ENCODE peak calls at places on chromosomes 11 and 22, in ten cellular contexts. B is activated CD4-positive, alpha-beta T cell treated with anti-CD3 and anti-CD28 coated beads, Interleukin-2, amount 50 U/mL, for 48 hours; A is stimulated activated naive CD8-positive, alpha-beta T cell treated with anti-CD3 and anti-CD28 coated beads, Interleukin-15, Interleukin-2, amounts not matched to agents 100 U/mL and 50 U/mL, for 24 hours; R is pulmonary artery endothelial cell; X is heart right ventricle; T is T-helper 2 cell; N is RPMI7951; L is activated gamma-delta T cell treated with Interleukin-2 at 50 U/mL for 16 hours; Z is GM13977; C is epithelial cell of prostate. S is an unnamed sample.

GRCh38 chr11:76680517-76681425 is 10.2 kb upstream of the LRRC32 start:
- DNase-seq in B (peak), A (peak), R (peak), X (peak), T (peak), N (peak), L (peak), Z (peak), C (no peak), S (peak)

GRCh38 chr11:35553021-35553420 is 27.6 kb upstream of the PAMR1 start:
- DNase-seq in B (no peak), A (no peak), R (no peak), X (no peak), T (no peak), N (no peak), L (no peak), Z (no peak), C (no peak), S (no peak)

GRCh38 chr11:107741044-107741823 is 29.4 kb upstream of the SLN start:
- DNase-seq in B (peak), A (peak), R (peak), X (no peak), T (no peak), N (peak), L (no peak), Z (peak), C (no peak), S (peak)

GRCh38 chr11:79441159-79441875 is 487 bp upstream of the TENM4 start:
- DNase-seq in B (no peak), A (no peak), R (no peak), X (no peak), T (no peak), N (peak), L (no peak), Z (no peak), C (no peak), S (no peak)

GRCh38 chr11:115930886-115931537 is 426.8 kb upstream of the CADM1 start:
- DNase-seq in B (no peak), A (no peak), R (no peak), X (no peak), T (no peak), N (peak), L (no peak), Z (no peak), C (no peak), S (no peak)

GRCh38 chr11:133019545-133019944 is 512.8 kb downstream of the OPCML start:
- DNase-seq in B (no peak), A (no peak), R (no peak), X (no peak), T (no peak), N (no peak), L (no peak), Z (no peak), C (no peak), S (no peak)

GRCh38 chr11:115083129-115083823 is 404.9 kb downstream of the NXPE2 start:
- DNase-seq in B (no peak), A (no peak), R (no peak), X (no peak), T (no peak), N (no peak), L (no peak), Z (no peak), C (no peak), S (no peak)

GRCh38 chr22:32326647-32327046 is 31.0 kb upstream of the RFPL3 start:
- DNase-seq in B (no peak), A (no peak), R (no peak), X (no peak), T (no peak), N (no peak), L (no peak), Z (no peak), C (no peak), S (no peak)

GRCh38 chr22:35582861-35583670 is 34.1 kb downstream of the MB start:
- DNase-seq in B (peak), A (peak), R (peak), X (peak), T (peak), N (peak), L (peak), Z (peak), C (no peak), S (peak)

GRCh38 chr22:27494821-27495220 is 306.7 kb downstream of the MN1 start:
- DNase-seq in B (no peak), A (no peak), R (no peak), X (no peak), T (no peak), N (no peak), L (no peak), Z (no peak), C (no peak), S (no peak)

GRCh38 chr11:119094816-119095065 is 6.9 kb downstream of the DPAGT1 start:
- DNase-seq in B (peak), A (peak), R (peak), X (peak), T (peak), N (peak), L (no peak), Z (peak), C (peak), S (peak)

GRCh38 chr11:75311858-75312288 is 39.6 kb downstream of the ARRB1 start:
- DNase-seq in B (no peak), A (no peak), R (peak), X (peak), T (no peak), N (no peak), L (no peak), Z (no peak), C (no peak), S (no peak)

GRCh38 chr11:113159967-113160621 is 154.3 kb upstream of the TTC12 start:
- DNase-seq in B (no peak), A (no peak), R (no peak), X (no peak), T (no peak), N (no peak), L (no peak), Z (no peak), C (no peak), S (no peak)

GRCh38 chr22:38871360-38872171 is 450 bp downstream of the CBX6 start:
- DNase-seq in B (peak), A (peak), R (no peak), X (no peak), T (peak), N (no peak), L (no peak), Z (peak), C (no peak), S (no peak)

GRCh38 chr11:69006816-69007215 is 6.2 kb downstream of the MRGPRF start:
- DNase-seq in B (no peak), A (no peak), R (no peak), X (no peak), T (no peak), N (no peak), L (no peak), Z (no peak), C (no peak), S (no peak)

GRCh38 chr11:75406338-75406777 is 7.0 kb downstream of the RPS3 start:
- DNase-seq in B (no peak), A (no peak), R (peak), X (no peak), T (no peak), N (peak), L (no peak), Z (no peak), C (no peak), S (no peak)

GRCh38 chr22:33372875-33373274 is 314.7 kb upstream of the SYN3 start:
- DNase-seq in B (no peak), A (no peak), R (no peak), X (no peak), T (no peak), N (no peak), L (no peak), Z (no peak), C (no peak), S (no peak)

GRCh38 chr11:95045791-95046190 is 3.4 kb upstream of the KDM4F start:
- DNase-seq in B (no peak), A (no peak), R (no peak), X (no peak), T (no peak), N (no peak), L (no peak), Z (no peak), C (no peak), S (no peak)

GRCh38 chr22:50250555-50251471 is at the start of gene HDAC10:
- DNase-seq in B (peak), A (peak), R (no peak), X (peak), T (peak), N (peak), L (peak), Z (peak), C (no peak), S (peak)

GRCh38 chr11:122101625-122102291 is 14.3 kb downstream of the BLID start:
- DNase-seq in B (no peak), A (no peak), R (peak), X (peak), T (no peak), N (no peak), L (no peak), Z (no peak), C (no peak), S (no peak)

GRCh38 chr11:108732395-108732794 is 67.5 kb downstream of the DDX10 start:
- DNase-seq in B (no peak), A (no peak), R (no peak), X (no peak), T (no peak), N (no peak), L (no peak), Z (no peak), C (no peak), S (no peak)

GRCh38 chr11:28713850-28714249 is 605.7 kb downstream of the METTL15 start:
- DNase-seq in B (no peak), A (no peak), R (no peak), X (no peak), T (no peak), N (no peak), L (no peak), Z (no peak), C (no peak), S (no peak)

GRCh38 chr11:116811194-116811593 is 11.9 kb downstream of the APOA4 start:
- DNase-seq in B (no peak), A (no peak), R (no peak), X (no peak), T (no peak), N (no peak), L (no peak), Z (no peak), C (no peak), S (no peak)

GRCh38 chr11:11243790-11244469 is 109.1 kb downstream of the CSNK2A3 start:
- DNase-seq in B (peak), A (peak), R (no peak), X (peak), T (no peak), N (no peak), L (no peak), Z (peak), C (no peak), S (no peak)